ENCODE peak calls at places on chromosomes 3 and 15, in ten cellular contexts. R, K, O, J, P, D, L, Q, B and I are unnamed samples.

GRCh38 chr15:34799149-34799824 is 3.9 kb upstream of the ACTC1 start:
- DNase-seq in D (no peak), K (no peak), L (no peak), B (no peak), J (no peak), R (no peak), O (no peak), P (no peak), Q (no peak), I (no peak)

GRCh38 chr15:64209680-64210334 is 47.0 kb upstream of the PPIB start:
- DNase-seq in J (peak; percentile 77), P (peak; percentile 51), O (no peak), L (peak; percentile 39), R (peak; percentile 64), Q (no peak), D (no peak), K (peak; percentile 33), B (peak; percentile 68), I (no peak)

GRCh38 chr3:171286580-171287249 is 173.5 kb downstream of the TNIK start:
- DNase-seq in Q (no peak), J (peak; percentile 58), O (no peak), D (no peak), B (peak; percentile 16), K (peak; percentile 68), P (no peak), R (no peak), L (peak; percentile 59), I (no peak)

GRCh38 chr3:149603126-149604074 is 54.4 kb downstream of the WWTR1 start:
- DNase-seq in R (peak; percentile 82), L (peak; percentile 79), B (no peak), Q (no peak), O (no peak), P (no peak), D (no peak), K (no peak), J (no peak), I (no peak)

GRCh38 chr15:61915640-61916039 is 144.6 kb downstream of the VPS13C start:
- DNase-seq in Q (no peak), L (peak; percentile 67), J (no peak), D (no peak), O (no peak), P (no peak), R (no peak), K (no peak), B (no peak), I (no peak)

GRCh38 chr15:99651023-99651807 is 82.0 kb downstream of the LYSMD4 start:
- DNase-seq in R (peak; percentile 74), D (no peak), O (no peak), J (no peak), Q (no peak), B (peak; percentile 62), K (no peak), P (no peak), L (peak; percentile 51), I (no peak)

GRCh38 chr3:55555866-55556621 is 68.9 kb upstream of the WNT5A start:
- DNase-seq in P (no peak), L (no peak), J (no peak), R (peak; percentile 23), Q (no peak), K (no peak), O (no peak), B (no peak), D (no peak), I (no peak)

GRCh38 chr15:60843482-60843881 is 364.5 kb upstream of the ICE2 start:
- DNase-seq in D (no peak), J (no peak), P (no peak), L (no peak), B (no peak), O (no peak), K (no peak), Q (no peak), R (no peak), I (no peak)

GRCh38 chr15:70438776-70439175 is 324.6 kb downstream of the UACA start:
- DNase-seq in L (no peak), J (no peak), B (no peak), O (peak; percentile 40), K (no peak), D (no peak), Q (no peak), R (no peak), P (no peak), I (no peak)

GRCh38 chr3:194446172-194446571 is 40.6 kb downstream of the ATP13A3 start:
- DNase-seq in Q (no peak), L (no peak), O (no peak), D (no peak), R (no peak), B (no peak), P (no peak), J (no peak), K (no peak), I (no peak)

GRCh38 chr3:194439915-194440550 is 41.0 kb upstream of the GP5 start:
- DNase-seq in P (no peak), D (no peak), L (no peak), Q (no peak), R (no peak), B (no peak), O (no peak), K (no peak), J (no peak), I (no peak)

GRCh38 chr3:194443911-194444310 is 42.9 kb downstream of the ATP13A3 start:
- DNase-seq in K (no peak), J (no peak), L (peak; percentile 76), O (no peak), Q (no peak), B (no peak), R (no peak), P (no peak), D (no peak), I (no peak)

GRCh38 chr3:194446754-194447153 is 40.0 kb downstream of the ATP13A3 start:
- DNase-seq in Q (no peak), K (no peak), P (no peak), O (no peak), L (no peak), R (no peak), J (no peak), B (no peak), D (no peak), I (no peak)

GRCh38 chr3:194440756-194441155 is 41.7 kb upstream of the GP5 start:
- DNase-seq in K (no peak), Q (no peak), P (no peak), O (no peak), J (no peak), R (no peak), D (no peak), L (no peak), B (no peak), I (no peak)
- TF ChIP-seq CTCF in K (no peak), Q (no peak), P (no peak), O (no peak), J (no peak), R (no peak), D (no peak), L (no peak), B (no peak), I (no peak)

GRCh38 chr3:127339016-127339415 is 51.2 kb upstream of the PRR20G start:
- DNase-seq in L (no peak), D (no peak), J (no peak), K (no peak), R (no peak), O (no peak), B (no peak), P (no peak), Q (no peak), I (no peak)

GRCh38 chr3:127339943-127340861 is 52.4 kb upstream of the PRR20G start:
- DNase-seq in Q (no peak), D (no peak), R (no peak), L (no peak), B (no peak), J (no peak), P (no peak), K (peak; percentile 48), O (no peak), I (no peak)

GRCh38 chr3:127337911-127338531 is 50.2 kb upstream of the PRR20G start:
- DNase-seq in J (no peak), K (no peak), O (no peak), P (no peak), R (no peak), D (no peak), B (no peak), Q (no peak), L (no peak), I (no peak)

GRCh38 chr3:127337001-127337400 is 49.2 kb upstream of the PRR20G start:
- DNase-seq in D (no peak), K (no peak), P (no peak), B (no peak), Q (no peak), J (no peak), O (no peak), R (no peak), L (no peak), I (no peak)

DNA sequence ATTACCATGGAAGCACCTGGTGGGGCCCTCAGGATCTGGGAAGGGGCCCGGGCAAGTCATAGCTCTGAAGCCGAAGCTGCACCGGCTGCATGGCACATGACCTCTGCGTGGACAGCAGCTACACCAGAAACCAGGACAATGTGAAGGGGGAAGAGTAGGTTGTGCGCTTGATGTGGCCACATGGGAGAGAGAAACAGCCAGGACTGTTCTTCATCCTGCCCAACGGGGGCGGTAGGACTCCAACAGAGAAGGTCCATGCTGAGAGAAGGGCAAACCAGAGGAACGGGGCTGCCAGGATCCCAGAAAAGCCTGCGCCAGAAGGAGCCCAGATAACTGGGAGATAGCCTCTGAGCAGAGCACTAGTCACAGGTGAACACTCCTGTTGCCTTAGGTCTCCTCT is 54.9 kb upstream of the PRR20G start:
- DNase-seq in Q (no peak), B (no peak), D (no peak), J (no peak), L (no peak), K (no peak), P (no peak), O (no peak), R (no peak), I (no peak)
- TF ChIP-seq CTCF in Q (no peak), B (no peak), D (no peak), J (no peak), L (no peak), K (no peak), P (no peak), O (no peak), R (no peak), I (no peak)

GRCh38 chr3:101567528-101568317 is 6.1 kb downstream of the TRMT10C start:
- DNase-seq in D (no peak), L (no peak), R (peak; percentile 87), Q (no peak), K (no peak), P (no peak), J (no peak), O (no peak), B (peak; percentile 31), I (no peak)
- TF ChIP-seq CTCF in D (no peak), L (no peak), R (no peak), Q (no peak), K (no peak), P (no peak), J (no peak), O (no peak), B (no peak), I (no peak)

DNA sequence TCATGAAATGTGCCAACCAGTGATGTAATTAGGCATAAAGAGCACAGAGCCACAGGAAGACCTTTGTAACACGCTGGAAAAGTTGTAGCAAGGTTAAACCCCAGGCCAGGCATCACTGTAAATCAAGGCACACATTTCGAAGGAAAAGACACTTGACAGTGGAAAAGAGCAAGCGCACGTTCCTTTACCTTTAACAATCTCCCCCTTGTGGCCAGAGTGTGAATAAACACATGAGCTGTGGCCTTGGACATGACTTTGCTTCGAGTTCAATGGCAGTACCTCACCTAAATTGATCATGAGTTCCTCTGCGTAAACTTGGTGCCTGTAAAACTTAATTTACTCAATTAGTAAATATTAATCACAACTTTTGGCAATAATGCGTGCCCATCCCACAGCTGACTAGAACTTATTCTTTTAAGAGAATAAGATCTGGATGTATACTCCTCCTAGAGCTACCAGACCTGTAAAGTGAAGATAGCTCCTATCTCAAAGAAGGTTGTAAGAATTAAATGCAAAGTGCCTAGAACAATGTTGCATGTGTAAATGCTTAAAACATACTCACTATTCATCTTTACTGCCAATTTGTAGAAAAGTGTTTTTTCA is 757.0 kb upstream of the NECTIN3 start:
- DNase-seq in R (peak; percentile 39), P (peak; percentile 65), K (peak; percentile 68), L (peak; percentile 44), O (peak; percentile 84), B (peak; percentile 88), Q (no peak), J (peak; percentile 56), D (peak; percentile 58), I (no peak)
- TF ChIP-seq CTCF in R (peak; percentile 42), P (peak; percentile 82), K (peak; percentile 66), L (peak; percentile 68), O (peak; percentile 38), B (peak; percentile 90), Q (peak; percentile 85), J (peak; percentile 80), D (peak; percentile 93), I (peak; percentile 91)